ENCODE peak calls at places on chromosomes 3 and 15, in five cellular contexts. R, E, H, P and T are unnamed samples.

GRCh38 chr3:156300929-156301806 is 180.8 kb downstream of the KCNAB1 start:
- DNase-seq in E (no peak), H (no peak), P (no peak), R (no peak), T (no peak)

GRCh38 chr3:105368575-105369500 is 2.1 kb downstream of the ALCAM start:
- DNase-seq in E (peak; percentile 68), R (no peak), H (no peak), P (peak; percentile 84), T (peak; percentile 17)

GRCh38 chr15:76799760-76800159 is 105.4 kb downstream of the SCAPER start:
- DNase-seq in R (peak; percentile 46), E (peak; percentile 27), H (no peak), P (no peak), T (no peak)

GRCh38 chr15:86044981-86045380 is 34.7 kb upstream of the AGBL1 start:
- DNase-seq in H (no peak), R (no peak), P (peak; percentile 89), E (no peak), T (no peak)

GRCh38 chr15:96783746-96784145 is 453.2 kb downstream of the NR2F2 start:
- DNase-seq in E (no peak), H (no peak), P (no peak), R (no peak), T (no peak)

GRCh38 chr3:184341925-184342324 is 4.5 kb downstream of the FAM131A start:
- DNase-seq in R (no peak), E (peak; percentile 92), P (no peak), H (no peak), T (no peak)

GRCh38 chr3:150237490-150237889 is 170.6 kb upstream of the TSC22D2 start:
- DNase-seq in R (no peak), E (peak; percentile 84), H (no peak), P (no peak), T (no peak)

GRCh38 chr15:98801234-98801561 is 152.9 kb downstream of the IGF1R start:
- DNase-seq in R (no peak), E (no peak), P (no peak), H (no peak), T (no peak)

GRCh38 chr15:65926899-65927298 is 57.6 kb downstream of the RAB11A start:
- DNase-seq in E (no peak), P (no peak), R (no peak), H (no peak), T (no peak)

GRCh38 chr3:170714151-170714550 is 128.3 kb upstream of the SLC7A14 start:
- DNase-seq in E (no peak), P (no peak), R (no peak), H (no peak), T (no peak)

GRCh38 chr3:14703791-14704190 is 28.9 kb downstream of the C3orf20 start:
- DNase-seq in P (no peak), R (no peak), E (no peak), H (no peak), T (no peak)

GRCh38 chr3:56238299-56238698 is 230.0 kb downstream of the ERC2 start:
- DNase-seq in H (no peak), P (no peak), R (no peak), E (no peak), T (no peak)

GRCh38 chr3:65828706-65829105 is 210.0 kb downstream of the MAGI1 start:
- DNase-seq in P (no peak), R (no peak), H (no peak), E (no peak), T (no peak)

GRCh38 chr3:62332771-62333381 is 40.5 kb downstream of the FEZF2 start:
- DNase-seq in E (no peak), R (no peak), H (no peak), P (peak; percentile 36), T (no peak)

GRCh38 chr15:77892335-77892734 is 185.2 kb downstream of the TBC1D2B start:
- DNase-seq in E (no peak), R (no peak), H (no peak), P (no peak), T (no peak)

GRCh38 chr3:57731311-57731710 is 24.8 kb upstream of the SLMAP start:
- DNase-seq in R (no peak), H (no peak), E (no peak), P (no peak), T (no peak)

GRCh38 chr3:193782280-193782654 is 189.3 kb downstream of the OPA1 start:
- DNase-seq in R (no peak), H (no peak), E (peak; percentile 84), P (no peak), T (no peak)

GRCh38 chr3:172065967-172066762 is 26.8 kb downstream of the FNDC3B start:
- DNase-seq in R (no peak), H (no peak), P (no peak), E (no peak), T (no peak)

GRCh38 chr3:164174049-164174448 is 904.2 kb downstream of the SI start:
- DNase-seq in H (no peak), R (no peak), E (no peak), P (no peak), T (no peak)

GRCh38 chr3:46549408-46549904 is 16.6 kb downstream of the LRRC2 start:
- DNase-seq in P (peak; percentile 10), E (no peak), R (no peak), H (no peak), T (no peak)
- H3K27ac ChIP-seq in P (no peak overlapping the region), E (no peak overlapping the region), R (no peak overlapping the region), H (no peak overlapping the region), T (no peak overlapping the region)

DNA sequence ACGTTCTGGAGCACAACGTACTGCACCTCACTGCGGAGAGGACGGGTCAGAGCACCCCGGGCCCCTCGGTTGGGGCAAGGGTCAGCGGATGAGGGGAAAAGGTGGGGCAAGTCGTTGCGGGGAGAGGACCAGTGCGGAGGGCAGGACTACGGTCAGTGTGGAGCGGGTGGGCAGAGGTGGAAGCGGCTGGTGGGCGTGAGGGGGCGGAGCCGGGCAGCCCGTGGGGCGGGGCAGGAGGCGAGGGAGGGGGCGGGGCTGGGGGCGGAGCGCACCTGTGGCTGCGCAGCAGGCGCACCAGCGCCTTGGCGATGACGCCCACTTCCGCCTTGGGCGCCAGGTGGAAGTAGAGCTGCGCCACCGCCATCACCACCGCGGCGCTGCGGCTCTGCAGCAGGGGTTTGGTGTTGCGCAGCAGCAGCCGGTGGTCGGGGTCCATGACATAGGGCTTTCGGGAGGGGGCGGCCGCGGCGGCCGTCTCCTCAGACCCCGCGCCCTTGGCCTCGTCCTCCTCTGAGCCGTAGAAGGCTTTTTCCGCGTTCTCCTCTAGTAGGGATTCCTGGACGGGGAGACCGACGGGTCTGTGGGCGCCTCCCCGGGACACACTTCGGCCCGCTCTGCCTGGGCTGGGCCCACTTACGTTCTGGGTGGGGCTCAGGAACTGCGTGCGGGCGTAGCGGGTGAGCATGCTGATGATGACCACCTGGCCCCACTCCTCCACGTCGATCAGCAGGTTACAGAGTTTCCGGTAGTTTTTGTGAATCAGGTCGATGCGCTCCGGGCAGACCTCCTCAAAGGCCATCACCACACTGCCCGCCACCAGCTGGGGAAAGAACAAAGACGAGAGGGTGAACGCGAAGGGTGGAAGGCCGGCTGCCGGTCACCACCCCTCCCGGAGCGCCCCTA is 29.2 kb downstream of the AP3B2 start:
- DNase-seq in E (peak; percentile 88), P (peak; percentile 90), H (peak; percentile 80), R (no peak), T (no peak)
- H3K27ac ChIP-seq in E (no peak overlapping the region), P (no peak overlapping the region), H (no peak overlapping the region), R (no peak overlapping the region), T (no peak overlapping the region)

GRCh38 chr15:44246521-44247268 is 41.8 kb upstream of the GOLM2 start:
- DNase-seq in P (no peak), H (no peak), R (no peak), E (no peak), T (no peak)
- H3K27ac ChIP-seq in P (no peak overlapping the region), H (no peak overlapping the region), R (no peak overlapping the region), E (no peak overlapping the region), T (no peak overlapping the region)

DNA sequence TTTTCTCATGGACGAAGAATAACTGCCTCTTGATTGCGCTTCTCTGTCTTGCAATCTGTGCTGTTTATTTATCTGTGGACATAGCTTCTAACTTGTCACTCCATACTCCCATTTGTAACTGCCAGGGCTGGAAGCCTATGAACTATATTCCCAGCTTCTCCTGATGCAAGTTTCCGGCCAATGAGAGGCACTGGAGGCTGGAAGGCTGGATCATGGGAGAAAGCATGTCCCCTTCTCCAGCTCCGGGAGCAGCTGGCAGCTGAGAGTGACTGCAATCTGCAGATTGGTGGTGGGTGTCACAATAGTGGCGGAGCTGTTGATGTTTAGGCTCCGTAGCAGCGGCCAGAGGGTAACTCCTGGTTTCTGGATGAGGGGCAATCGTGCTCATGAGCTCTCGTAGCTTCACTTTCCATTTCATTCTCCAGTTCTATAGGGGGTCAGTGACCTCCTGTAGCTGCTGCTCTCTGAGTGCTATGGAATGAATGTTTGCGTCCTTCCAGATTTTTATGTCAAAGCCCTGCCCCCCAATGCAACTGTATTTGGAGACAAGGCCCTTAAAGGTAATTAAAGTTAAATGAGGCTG is 35.7 kb upstream of the PCSK6 start:
- DNase-seq in H (no peak), P (no peak), R (no peak), E (no peak), T (no peak)
- H3K27ac ChIP-seq in H (no peak overlapping the region), P (no peak overlapping the region), R (no peak overlapping the region), E (no peak overlapping the region), T (no peak overlapping the region)

GRCh38 chr3:175255698-175256097 is 396.6 kb downstream of the NAALADL2 start:
- DNase-seq in E (peak; percentile 30), R (no peak), H (no peak), P (no peak), T (no peak)
- H3K27ac ChIP-seq in E (no peak overlapping the region), R (no peak overlapping the region), H (no peak overlapping the region), P (no peak overlapping the region), T (no peak overlapping the region)

DNA sequence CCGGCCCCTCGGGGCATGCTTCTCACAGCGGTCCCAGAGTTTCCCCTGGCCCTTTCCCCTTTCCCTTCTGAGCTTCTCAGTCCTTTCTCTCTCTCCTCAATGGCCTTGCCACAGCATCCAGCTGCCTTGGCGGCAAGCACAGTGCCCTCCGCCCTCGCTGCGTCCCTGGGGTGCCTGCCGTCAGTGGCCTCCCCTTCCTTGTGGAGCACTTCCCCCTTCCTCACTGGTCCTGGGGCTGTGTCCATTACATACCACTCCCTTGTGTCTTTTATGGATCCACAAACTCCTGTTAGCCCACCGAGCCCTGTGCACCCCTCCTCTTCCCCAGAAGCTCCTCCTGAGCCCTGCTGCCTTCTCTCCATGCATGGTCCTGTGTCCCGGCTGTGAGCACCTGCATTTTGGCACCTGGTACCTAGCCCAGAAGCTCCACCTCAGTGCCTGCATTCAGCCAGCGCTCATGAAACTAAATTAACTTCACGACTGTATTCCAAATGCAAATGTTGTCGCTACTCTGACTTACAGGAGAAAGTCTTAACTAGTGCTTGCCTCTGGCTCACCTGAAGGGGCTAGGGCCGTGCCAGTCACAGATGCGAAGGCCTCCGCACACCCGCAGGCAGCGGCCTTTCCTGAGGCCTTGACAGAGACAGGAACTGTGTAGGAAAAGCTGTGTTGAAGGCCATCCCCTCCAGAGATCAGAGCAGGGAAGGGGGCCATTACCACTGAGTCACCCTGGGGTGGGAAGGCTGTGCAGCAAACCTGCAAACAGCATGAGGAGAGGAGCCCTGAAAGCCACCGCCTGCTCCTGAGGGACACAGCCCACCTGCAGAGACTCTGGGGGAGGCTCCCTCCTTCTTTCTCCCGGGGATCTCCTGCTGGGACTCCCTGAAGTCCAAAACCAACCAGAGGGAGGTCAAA is 19.1 kb upstream of the KLF13 start:
- DNase-seq in E (no peak), R (no peak), H (no peak), P (no peak), T (no peak)
- H3K27ac ChIP-seq in E (no peak overlapping the region), R (no peak overlapping the region), H (no peak overlapping the region), P (no peak overlapping the region), T (peak overlapping the region; percentile 87)